ENCODE peak calls at places on chromosomes 12 and 14, in five cellular contexts. I is mammary epithelial cell, S is brain microvascular endothelial cell, T is NCI-H524, O is AG04450. H is an unnamed sample.

GRCh38 chr12:53572134-53572758 is 53.9 kb downstream of the ATF7 start:
- DNase-seq in T (no peak), I (no peak), O (no peak), S (no peak), H (no peak)

GRCh38 chr12:25767613-25768012 is 190.9 kb upstream of the RASSF8 start:
- DNase-seq in O (no peak), S (no peak), T (no peak), I (peak), H (no peak)

GRCh38 chr14:25108959-25109358 is 59.0 kb upstream of the STXBP6 start:
- DNase-seq in S (no peak), O (no peak), I (peak), T (peak), H (no peak)

GRCh38 chr12:132356686-132357622 is 27.6 kb upstream of the GALNT9 start:
- DNase-seq in S (peak), I (peak), O (no peak), T (no peak), H (peak)

GRCh38 chr12:26803552-26803951 is 29.4 kb downstream of the ITPR2 start:
- DNase-seq in S (no peak), O (no peak), T (no peak), I (peak), H (no peak)

GRCh38 chr12:71469235-71469873 is 29.8 kb downstream of the LGR5 start:
- DNase-seq in S (peak), I (peak), T (no peak), O (peak), H (peak)

GRCh38 chr12:47754126-47754525 is 4.6 kb downstream of the RAPGEF3 start:
- DNase-seq in S (no peak), O (no peak), T (no peak), I (peak), H (no peak)

GRCh38 chr12:4809449-4810218 is 89.4 kb downstream of the GALNT8 start:
- DNase-seq in T (no peak), S (no peak), I (no peak), O (no peak), H (no peak)

GRCh38 chr12:117072106-117072505 is 27.1 kb downstream of the TESC start:
- DNase-seq in T (no peak), O (no peak), S (no peak), I (no peak), H (no peak)

GRCh38 chr12:99984271-99985128 is at the start of gene ANKS1B:
- DNase-seq in S (no peak), T (peak), O (no peak), I (peak), H (peak)

GRCh38 chr14:36207500-36207899 is 31.0 kb upstream of the PTCSC3 start:
- DNase-seq in T (no peak), O (no peak), I (no peak), S (no peak), H (no peak)

GRCh38 chr12:38711055-38711454 is 194.3 kb downstream of the CPNE8 start:
- DNase-seq in I (peak), O (no peak), T (no peak), S (no peak), H (no peak)

GRCh38 chr14:23530360-23531055 is 21.1 kb downstream of the ZFHX2 start:
- DNase-seq in S (no peak), T (peak), I (no peak), O (no peak), H (peak)

GRCh38 chr12:54259194-54260011 is 20.5 kb downstream of the CBX5 start:
- DNase-seq in T (peak), O (peak), I (peak), S (peak), H (peak)